ENCODE peak calls at places on chromosomes 1 and 21, in five cellular contexts. One of them, this sample, is unnamed.

GRCh38 chr1:40922969-40923368 is 56.5 kb upstream of the CTPS1 start:
- DNase-seq in H1: no peak
- DNase-seq in GM12878: no peak
- DNase-seq in HepG2: no peak
- DNase-seq in K562: no peak
- DNase-seq in this sample: no peak

GRCh38 chr1:162972768-162973167 is 96.4 kb upstream of the RGS4 start:
- DNase-seq in H1: no peak
- DNase-seq in GM12878: no peak
- DNase-seq in HepG2: no peak
- DNase-seq in K562: no peak
- DNase-seq in this sample: no peak

GRCh38 chr1:63980706-63981407 is 207.0 kb downstream of the ROR1 start:
- DNase-seq in H1: no peak
- DNase-seq in GM12878: no peak
- DNase-seq in HepG2: no peak
- DNase-seq in K562: no peak
- DNase-seq in this sample: no peak

GRCh38 chr1:241611063-241611462 is 29.1 kb downstream of the CHML start:
- DNase-seq in H1: no peak
- DNase-seq in GM12878: no peak
- DNase-seq in HepG2: peak
- DNase-seq in K562: peak
- DNase-seq in this sample: peak

GRCh38 chr1:168827557-168827956 is 98.6 kb upstream of the DPT start:
- DNase-seq in H1: no peak
- DNase-seq in GM12878: no peak
- DNase-seq in HepG2: no peak
- DNase-seq in K562: no peak
- DNase-seq in this sample: no peak

GRCh38 chr21:28283652-28284490 is 708.8 kb downstream of the LTN1 start:
- DNase-seq in H1: no peak
- DNase-seq in GM12878: no peak
- DNase-seq in HepG2: peak
- DNase-seq in K562: no peak
- DNase-seq in this sample: peak

GRCh38 chr1:217564833-217565232 is 66.1 kb downstream of the GPATCH2 start:
- DNase-seq in H1: no peak
- DNase-seq in GM12878: no peak
- DNase-seq in HepG2: no peak
- DNase-seq in K562: no peak
- DNase-seq in this sample: no peak

GRCh38 chr21:39562791-39563770 is 49.7 kb upstream of the B3GALT5 start:
- DNase-seq in H1: no peak
- DNase-seq in GM12878: no peak
- DNase-seq in HepG2: no peak
- DNase-seq in K562: no peak
- DNase-seq in this sample: no peak

GRCh38 chr1:75797273-75797588 is 549 bp downstream of the MSH4 start:
- DNase-seq in H1: no peak
- DNase-seq in GM12878: no peak
- DNase-seq in HepG2: no peak
- DNase-seq in K562: no peak
- DNase-seq in this sample: no peak

GRCh38 chr1:33088119-33088906 is 7.4 kb downstream of the AZIN2 start:
- DNase-seq in H1: no peak
- DNase-seq in GM12878: peak
- DNase-seq in HepG2: no peak
- DNase-seq in K562: no peak
- DNase-seq in this sample: no peak

GRCh38 chr1:234869182-234870019 is 259.2 kb downstream of the TOMM20 start:
- DNase-seq in H1: no peak
- DNase-seq in GM12878: no peak
- DNase-seq in HepG2: no peak
- DNase-seq in K562: peak
- DNase-seq in this sample: no peak

GRCh38 chr1:192604979-192605620 is 29.5 kb downstream of the RGS1 start:
- DNase-seq in H1: no peak
- DNase-seq in GM12878: peak
- DNase-seq in HepG2: no peak
- DNase-seq in K562: no peak
- DNase-seq in this sample: no peak

GRCh38 chr1:218384576-218384975 is 39.4 kb downstream of the TGFB2 start:
- DNase-seq in H1: no peak
- DNase-seq in GM12878: no peak
- DNase-seq in HepG2: no peak
- DNase-seq in K562: no peak
- DNase-seq in this sample: no peak

GRCh38 chr1:87398644-87399043 is 70.0 kb downstream of the LMO4 start:
- DNase-seq in H1: no peak
- DNase-seq in GM12878: no peak
- DNase-seq in HepG2: no peak
- DNase-seq in K562: no peak
- DNase-seq in this sample: no peak

GRCh38 chr1:32040711-32041110 is 27.0 kb downstream of the KHDRBS1 start:
- DNase-seq in H1: no peak
- DNase-seq in GM12878: no peak
- DNase-seq in HepG2: no peak
- DNase-seq in K562: no peak
- DNase-seq in this sample: no peak

GRCh38 chr1:41830711-41831110 is 88.0 kb downstream of the HIVEP3 start:
- DNase-seq in H1: no peak
- DNase-seq in GM12878: no peak
- DNase-seq in HepG2: no peak
- DNase-seq in K562: no peak
- DNase-seq in this sample: no peak

GRCh38 chr1:220294754-220295419 is 22.6 kb upstream of the RAB3GAP2 start:
- DNase-seq in H1: no peak
- DNase-seq in GM12878: no peak
- DNase-seq in HepG2: no peak
- DNase-seq in K562: no peak
- DNase-seq in this sample: no peak

GRCh38 chr1:82065917-82066316 is 265.2 kb downstream of the ADGRL2 start:
- DNase-seq in H1: no peak
- DNase-seq in GM12878: no peak
- DNase-seq in HepG2: no peak
- DNase-seq in K562: no peak
- DNase-seq in this sample: no peak

GRCh38 chr1:58764294-58764978 is 19.4 kb downstream of the JUN start:
- DNase-seq in H1: no peak
- DNase-seq in GM12878: no peak
- DNase-seq in HepG2: no peak
- DNase-seq in K562: no peak
- DNase-seq in this sample: no peak

GRCh38 chr1:174761257-174761760 is 238.4 kb upstream of the CACYBP start:
- DNase-seq in H1: no peak
- DNase-seq in GM12878: no peak
- DNase-seq in HepG2: no peak
- DNase-seq in K562: no peak
- DNase-seq in this sample: no peak

DNA sequence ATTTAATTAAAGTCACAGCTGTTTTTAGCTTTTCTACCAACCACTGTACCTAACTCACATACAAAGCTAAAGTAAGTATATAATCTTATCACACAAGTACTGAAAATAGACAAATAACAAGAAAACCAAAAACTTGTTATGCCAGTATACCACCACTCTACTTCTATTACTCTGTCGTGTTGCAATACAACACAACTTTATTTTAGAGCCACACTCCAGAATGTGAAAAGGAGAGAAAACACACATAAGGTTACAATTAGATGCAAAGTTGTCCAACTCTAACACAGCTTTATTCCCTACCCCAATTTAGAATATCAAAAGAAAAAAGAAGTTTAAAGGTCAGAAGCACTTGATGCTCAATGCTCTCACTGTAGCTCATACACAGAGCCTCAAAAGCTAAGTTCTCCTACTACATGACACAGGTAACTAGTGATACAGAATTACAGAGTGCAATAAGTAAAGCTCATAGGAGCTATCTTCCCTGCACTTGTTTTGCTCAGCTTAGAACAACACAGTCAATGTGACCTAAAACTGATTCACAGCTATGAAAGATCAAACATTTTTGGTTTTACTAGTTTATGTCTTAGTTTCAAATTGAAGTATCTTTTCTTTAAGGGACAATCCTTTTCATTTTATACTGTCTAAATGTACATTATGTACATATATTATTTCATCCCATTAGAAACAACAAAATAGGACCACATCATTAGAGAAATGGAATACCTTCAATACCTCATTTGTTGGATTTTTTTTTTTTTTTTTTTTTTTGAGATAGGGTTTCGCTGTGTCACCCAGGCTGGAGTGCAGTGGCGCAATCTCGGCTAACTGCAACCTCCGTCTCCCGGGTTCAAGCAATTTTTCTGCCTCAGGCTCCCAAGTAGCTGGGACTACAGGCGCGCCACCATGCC is 29.2 kb downstream of the EYA3 start:
- DNase-seq in H1: no peak
- DNase-seq in GM12878: no peak
- DNase-seq in HepG2: no peak
- DNase-seq in K562: no peak
- DNase-seq in this sample: no peak
- H3K9ac ChIP-seq in H1: no peak
- H3K9ac ChIP-seq in GM12878: no peak
- H3K9ac ChIP-seq in HepG2: no peak
- H3K9ac ChIP-seq in K562: no peak
- H3K9ac ChIP-seq in this sample: peak

DNA sequence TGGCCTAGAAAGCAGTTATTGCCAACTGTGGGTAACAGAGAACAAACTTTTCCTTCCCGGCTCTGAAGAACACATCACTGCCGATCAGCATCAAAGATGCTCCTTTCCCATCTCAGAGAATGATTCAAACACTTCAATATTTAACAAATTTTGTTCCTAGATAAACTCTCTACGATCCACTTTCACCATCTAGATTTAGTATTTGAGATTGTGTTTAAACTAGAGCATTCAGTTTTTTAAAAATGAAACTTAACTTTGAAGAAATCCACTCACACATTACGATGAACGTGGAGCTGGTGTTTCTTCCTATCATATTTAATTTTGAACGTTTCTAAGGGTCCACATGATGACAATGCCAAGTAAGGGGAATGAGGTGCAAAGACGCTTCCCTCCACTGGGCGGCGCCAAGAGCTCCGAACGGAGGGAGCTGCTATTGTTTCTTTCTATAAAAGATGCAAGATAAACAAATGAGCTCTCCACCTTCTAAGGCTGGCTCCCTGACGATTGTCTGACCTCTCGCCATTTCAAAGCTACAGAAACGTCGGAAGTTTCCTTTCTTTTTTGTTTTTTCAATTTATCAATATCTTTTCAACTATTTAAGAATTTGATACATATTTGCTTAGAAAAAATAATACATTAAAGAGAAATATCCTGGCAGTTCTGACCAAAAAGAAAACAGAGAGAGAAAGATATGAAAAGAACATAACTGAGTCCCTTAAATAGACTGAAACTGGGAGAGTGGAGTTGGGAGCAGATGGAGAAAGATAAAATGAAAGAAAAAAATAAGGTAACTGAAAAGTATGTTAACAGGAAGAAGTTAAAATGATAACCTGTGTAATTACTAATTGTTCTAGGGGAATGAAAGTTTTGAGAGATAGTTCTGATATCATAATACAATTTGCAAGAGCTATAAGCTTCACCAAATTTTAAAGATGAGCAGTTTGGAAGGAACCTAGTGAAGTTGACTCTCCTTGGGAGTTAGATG is 4.4 kb upstream of the BARHL2 start:
- DNase-seq in H1: no peak
- DNase-seq in GM12878: no peak
- DNase-seq in HepG2: peak
- DNase-seq in K562: peak
- DNase-seq in this sample: peak
- TF ChIP-seq TAF1 in H1: no peak
- TF ChIP-seq TAF1 in GM12878: no peak
- TF ChIP-seq TAF1 in HepG2: no peak
- TF ChIP-seq TAF1 in K562: no peak
- TF ChIP-seq TAF1 in this sample: no peak

GRCh38 chr1:15843826-15844572 is 3.5 kb upstream of the SPEN start:
- DNase-seq in H1: no peak
- DNase-seq in GM12878: no peak
- DNase-seq in HepG2: no peak
- DNase-seq in K562: no peak
- DNase-seq in this sample: no peak
- H3K9ac ChIP-seq in H1: no peak
- H3K9ac ChIP-seq in GM12878: peak
- H3K9ac ChIP-seq in HepG2: no peak
- H3K9ac ChIP-seq in K562: no peak
- H3K9ac ChIP-seq in this sample: no peak

GRCh38 chr1:190413142-190413541 is 64.5 kb downstream of the BRINP3 start:
- DNase-seq in H1: no peak
- DNase-seq in GM12878: no peak
- DNase-seq in HepG2: no peak
- DNase-seq in K562: no peak
- DNase-seq in this sample: no peak

GRCh38 chr1:190416239-190416638 is 61.4 kb downstream of the BRINP3 start:
- DNase-seq in H1: no peak
- DNase-seq in GM12878: no peak
- DNase-seq in HepG2: no peak
- DNase-seq in K562: no peak
- DNase-seq in this sample: no peak
- TF ChIP-seq TAF1 in H1: no peak
- TF ChIP-seq TAF1 in GM12878: no peak
- TF ChIP-seq TAF1 in HepG2: no peak
- TF ChIP-seq TAF1 in K562: no peak
- TF ChIP-seq TAF1 in this sample: no peak

DNA sequence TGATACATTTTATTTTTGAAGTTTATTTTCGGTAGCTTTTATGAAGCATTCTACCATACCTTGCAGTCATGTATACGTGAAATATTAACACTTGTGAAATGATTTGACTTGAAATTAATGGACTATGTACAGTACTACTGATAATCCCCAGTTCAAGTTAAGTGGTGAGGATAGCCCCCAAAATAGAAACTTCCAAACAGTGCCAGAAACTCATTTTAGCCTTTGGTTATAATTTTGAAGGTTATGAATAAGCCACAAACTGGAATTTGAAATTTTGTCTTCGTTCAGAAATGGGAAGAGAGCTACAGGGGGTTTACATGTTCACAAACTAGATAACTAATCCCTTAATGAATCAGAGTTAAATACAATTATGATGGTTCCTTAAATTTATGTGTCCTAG is 1.5 kb upstream of the HNRNPU start:
- DNase-seq in H1: no peak
- DNase-seq in GM12878: no peak
- DNase-seq in HepG2: no peak
- DNase-seq in K562: no peak
- DNase-seq in this sample: no peak
- H3K9ac ChIP-seq in H1: no peak
- H3K9ac ChIP-seq in GM12878: no peak
- H3K9ac ChIP-seq in HepG2: peak
- H3K9ac ChIP-seq in K562: no peak
- H3K9ac ChIP-seq in this sample: no peak

GRCh38 chr1:156504821-156505678 is 4.5 kb upstream of the MEF2D start:
- DNase-seq in H1: peak
- DNase-seq in GM12878: peak
- DNase-seq in HepG2: peak
- DNase-seq in K562: peak
- DNase-seq in this sample: peak
- TF ChIP-seq TAF1 in H1: peak
- TF ChIP-seq TAF1 in GM12878: peak
- TF ChIP-seq TAF1 in HepG2: peak
- TF ChIP-seq TAF1 in K562: peak
- TF ChIP-seq TAF1 in this sample: no peak

GRCh38 chr1:247338723-247339270 is 7.1 kb upstream of the ZNF496 start:
- DNase-seq in H1: no peak
- DNase-seq in GM12878: no peak
- DNase-seq in HepG2: peak
- DNase-seq in K562: no peak
- DNase-seq in this sample: no peak
- H3K9ac ChIP-seq in H1: no peak
- H3K9ac ChIP-seq in GM12878: no peak
- H3K9ac ChIP-seq in HepG2: no peak
- H3K9ac ChIP-seq in K562: no peak
- H3K9ac ChIP-seq in this sample: no peak

This sample was measured in SK-N-SH.